ENCODE peak calls at places on chromosomes 1 and 21, in seven cellular contexts. One of them, this sample, is unnamed.

GRCh38 chr1:54768093-54768492 is 3.8 kb upstream of the PARS2 start:
- DNase-seq in prostate gland: no peak
- DNase-seq in uterus: no peak
- DNase-seq in IMR-90: peak
- DNase-seq in esophagus squamous epithelium: no peak
- DNase-seq in tibial nerve: no peak
- DNase-seq in breast epithelium: no peak
- DNase-seq in this sample: no peak

GRCh38 chr1:22903113-22903512 is 69.6 kb downstream of the LACTBL1 start:
- DNase-seq in prostate gland: no peak
- DNase-seq in uterus: no peak
- DNase-seq in IMR-90: peak
- DNase-seq in esophagus squamous epithelium: no peak
- DNase-seq in tibial nerve: no peak
- DNase-seq in breast epithelium: no peak
- DNase-seq in this sample: no peak

GRCh38 chr1:145992502-145992936 is 3.9 kb downstream of the TXNIP start:
- DNase-seq in prostate gland: no peak
- DNase-seq in uterus: peak
- DNase-seq in IMR-90: no peak
- DNase-seq in esophagus squamous epithelium: no peak
- DNase-seq in tibial nerve: no peak
- DNase-seq in breast epithelium: no peak
- DNase-seq in this sample: peak

GRCh38 chr1:202806845-202807366 is 1.3 kb downstream of the KDM5B start:
- DNase-seq in prostate gland: peak
- DNase-seq in uterus: peak
- DNase-seq in IMR-90: no peak
- DNase-seq in esophagus squamous epithelium: no peak
- DNase-seq in tibial nerve: no peak
- DNase-seq in breast epithelium: no peak
- DNase-seq in this sample: no peak

GRCh38 chr1:32101233-32101681 is 6.6 kb upstream of the KPNA6 start:
- DNase-seq in prostate gland: no peak
- DNase-seq in uterus: no peak
- DNase-seq in IMR-90: peak
- DNase-seq in esophagus squamous epithelium: no peak
- DNase-seq in tibial nerve: no peak
- DNase-seq in breast epithelium: no peak
- DNase-seq in this sample: no peak

GRCh38 chr1:5911871-5912271 is 80.4 kb downstream of the NPHP4 start:
- DNase-seq in prostate gland: no peak
- DNase-seq in uterus: no peak
- DNase-seq in IMR-90: no peak
- DNase-seq in esophagus squamous epithelium: no peak
- DNase-seq in tibial nerve: no peak
- DNase-seq in breast epithelium: no peak
- DNase-seq in this sample: peak

GRCh38 chr1:41313661-41314131 is 47.5 kb upstream of the FOXO6 start:
- DNase-seq in prostate gland: no peak
- DNase-seq in uterus: no peak
- DNase-seq in IMR-90: no peak
- DNase-seq in esophagus squamous epithelium: no peak
- DNase-seq in tibial nerve: no peak
- DNase-seq in breast epithelium: no peak
- DNase-seq in this sample: no peak

GRCh38 chr21:44433791-44434567 is 21.3 kb upstream of the LRRC3 start:
- DNase-seq in prostate gland: no peak
- DNase-seq in uterus: no peak
- DNase-seq in IMR-90: no peak
- DNase-seq in esophagus squamous epithelium: no peak
- DNase-seq in tibial nerve: no peak
- DNase-seq in breast epithelium: peak
- DNase-seq in this sample: peak

GRCh38 chr1:223704921-223705878 is 7.1 kb upstream of the CAPN2 start:
- DNase-seq in prostate gland: no peak
- DNase-seq in uterus: no peak
- DNase-seq in IMR-90: peak
- DNase-seq in esophagus squamous epithelium: no peak
- DNase-seq in tibial nerve: no peak
- DNase-seq in breast epithelium: no peak
- DNase-seq in this sample: no peak

GRCh38 chr1:16151200-16151708 is 4.6 kb downstream of the EPHA2 start:
- DNase-seq in prostate gland: no peak
- DNase-seq in uterus: no peak
- DNase-seq in IMR-90: peak
- DNase-seq in esophagus squamous epithelium: no peak
- DNase-seq in tibial nerve: no peak
- DNase-seq in breast epithelium: no peak
- DNase-seq in this sample: peak

GRCh38 chr1:231485029-231485784 is 43.3 kb upstream of the TSNAX start:
- DNase-seq in prostate gland: no peak
- DNase-seq in uterus: no peak
- DNase-seq in IMR-90: peak
- DNase-seq in esophagus squamous epithelium: no peak
- DNase-seq in tibial nerve: no peak
- DNase-seq in breast epithelium: no peak
- DNase-seq in this sample: no peak

GRCh38 chr21:42688841-42689371 is 35.5 kb downstream of the PDE9A start:
- DNase-seq in prostate gland: no peak
- DNase-seq in uterus: no peak
- DNase-seq in IMR-90: no peak
- DNase-seq in esophagus squamous epithelium: no peak
- DNase-seq in tibial nerve: no peak
- DNase-seq in breast epithelium: no peak
- DNase-seq in this sample: no peak

GRCh38 chr1:22645936-22646335 is 2.5 kb downstream of the C1QC start:
- DNase-seq in prostate gland: no peak
- DNase-seq in uterus: no peak
- DNase-seq in IMR-90: no peak
- DNase-seq in esophagus squamous epithelium: no peak
- DNase-seq in tibial nerve: no peak
- DNase-seq in breast epithelium: no peak
- DNase-seq in this sample: no peak

GRCh38 chr1:27528701-27529637 is 39.0 kb upstream of the WASF2 start:
- DNase-seq in prostate gland: peak
- DNase-seq in uterus: peak
- DNase-seq in IMR-90: peak
- DNase-seq in esophagus squamous epithelium: no peak
- DNase-seq in tibial nerve: peak
- DNase-seq in breast epithelium: no peak
- DNase-seq in this sample: peak

GRCh38 chr1:87329051-87329755 is 523 bp downstream of the LMO4 start:
- DNase-seq in prostate gland: peak
- DNase-seq in uterus: peak
- DNase-seq in IMR-90: peak
- DNase-seq in esophagus squamous epithelium: no peak
- DNase-seq in tibial nerve: no peak
- DNase-seq in breast epithelium: no peak
- DNase-seq in this sample: peak

GRCh38 chr1:9466780-9467755 is 72.2 kb upstream of the SLC25A33 start:
- DNase-seq in prostate gland: peak
- DNase-seq in uterus: peak
- DNase-seq in IMR-90: peak
- DNase-seq in esophagus squamous epithelium: no peak
- DNase-seq in tibial nerve: no peak
- DNase-seq in breast epithelium: peak
- DNase-seq in this sample: no peak

GRCh38 chr1:51072040-51072439 is 30.0 kb upstream of the C1orf185 start:
- DNase-seq in prostate gland: no peak
- DNase-seq in uterus: no peak
- DNase-seq in IMR-90: no peak
- DNase-seq in esophagus squamous epithelium: no peak
- DNase-seq in tibial nerve: no peak
- DNase-seq in breast epithelium: no peak
- DNase-seq in this sample: no peak

GRCh38 chr1:63129184-63129583 is 193.2 kb upstream of the FOXD3 start:
- DNase-seq in prostate gland: no peak
- DNase-seq in uterus: no peak
- DNase-seq in IMR-90: no peak
- DNase-seq in esophagus squamous epithelium: no peak
- DNase-seq in tibial nerve: no peak
- DNase-seq in breast epithelium: no peak
- DNase-seq in this sample: no peak

GRCh38 chr1:63135174-63135512 is 187.2 kb upstream of the FOXD3 start:
- DNase-seq in prostate gland: no peak
- DNase-seq in uterus: no peak
- DNase-seq in IMR-90: no peak
- DNase-seq in esophagus squamous epithelium: no peak
- DNase-seq in tibial nerve: no peak
- DNase-seq in breast epithelium: no peak
- DNase-seq in this sample: no peak

GRCh38 chr1:63135801-63136200 is 186.6 kb upstream of the FOXD3 start:
- DNase-seq in prostate gland: no peak
- DNase-seq in uterus: no peak
- DNase-seq in IMR-90: no peak
- DNase-seq in esophagus squamous epithelium: no peak
- DNase-seq in tibial nerve: no peak
- DNase-seq in breast epithelium: no peak
- DNase-seq in this sample: no peak

GRCh38 chr1:63134501-63135173 is 187.7 kb upstream of the FOXD3 start:
- DNase-seq in prostate gland: no peak
- DNase-seq in uterus: no peak
- DNase-seq in IMR-90: no peak
- DNase-seq in esophagus squamous epithelium: no peak
- DNase-seq in tibial nerve: no peak
- DNase-seq in breast epithelium: no peak
- DNase-seq in this sample: no peak
- H3K4me3 ChIP-seq in prostate gland: no peak
- H3K4me3 ChIP-seq in uterus: no peak
- H3K4me3 ChIP-seq in IMR-90: no peak
- H3K4me3 ChIP-seq in esophagus squamous epithelium: no peak
- H3K4me3 ChIP-seq in tibial nerve: no peak
- H3K4me3 ChIP-seq in breast epithelium: no peak
- H3K4me3 ChIP-seq in this sample: no peak

DNA sequence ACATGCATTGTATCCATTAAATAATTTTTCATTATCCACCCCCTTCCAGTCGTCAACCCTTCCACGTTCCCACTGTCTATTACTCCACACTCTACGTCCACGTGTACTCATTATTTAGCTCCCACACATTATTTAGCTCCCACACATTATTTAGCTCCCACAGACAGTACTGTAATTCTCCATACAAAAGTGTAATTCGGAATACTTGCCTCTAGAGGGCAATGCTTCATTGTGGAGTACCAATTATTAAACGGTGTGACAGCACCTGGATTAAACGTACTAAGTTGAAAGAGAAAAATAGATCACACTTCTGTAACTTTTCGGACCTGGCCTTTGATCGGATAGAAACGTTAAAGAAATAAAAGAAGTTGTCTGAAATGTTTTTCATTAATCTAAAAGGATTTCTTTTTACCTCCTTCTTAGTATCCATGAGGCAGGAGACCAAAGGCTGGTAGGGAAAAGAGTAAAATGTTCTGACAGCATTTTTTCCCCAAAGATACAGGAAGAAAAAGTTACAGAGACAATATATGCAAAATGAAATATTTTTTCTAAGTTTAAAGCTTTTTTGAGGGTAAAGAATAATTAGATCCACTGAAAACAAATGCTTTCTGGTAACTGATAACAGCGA is 99.2 kb downstream of the LHX8 start:
- DNase-seq in prostate gland: no peak
- DNase-seq in uterus: no peak
- DNase-seq in IMR-90: peak
- DNase-seq in esophagus squamous epithelium: no peak
- DNase-seq in tibial nerve: no peak
- DNase-seq in breast epithelium: no peak
- DNase-seq in this sample: no peak
- TF ChIP-seq CTCF in prostate gland: peak
- TF ChIP-seq CTCF in uterus: no peak
- TF ChIP-seq CTCF in IMR-90: peak
- TF ChIP-seq CTCF in esophagus squamous epithelium: peak
- TF ChIP-seq CTCF in tibial nerve: peak
- TF ChIP-seq CTCF in breast epithelium: no peak
- TF ChIP-seq CTCF in this sample: no peak

GRCh38 chr1:111600886-111601386 is 18.7 kb upstream of the RAP1A start:
- DNase-seq in prostate gland: no peak
- DNase-seq in uterus: no peak
- DNase-seq in IMR-90: peak
- DNase-seq in esophagus squamous epithelium: no peak
- DNase-seq in tibial nerve: no peak
- DNase-seq in breast epithelium: no peak
- DNase-seq in this sample: no peak
- TF ChIP-seq POLR2A in prostate gland: no peak
- TF ChIP-seq POLR2A in uterus: no peak
- TF ChIP-seq POLR2A in IMR-90: no peak
- TF ChIP-seq POLR2A in esophagus squamous epithelium: no peak
- TF ChIP-seq POLR2A in tibial nerve: no peak
- TF ChIP-seq POLR2A in breast epithelium: no peak
- TF ChIP-seq POLR2A in this sample: no peak

GRCh38 chr1:212301570-212301969 is 16.4 kb downstream of the PPP2R5A start:
- DNase-seq in prostate gland: no peak
- DNase-seq in uterus: no peak
- DNase-seq in IMR-90: no peak
- DNase-seq in esophagus squamous epithelium: no peak
- DNase-seq in tibial nerve: no peak
- DNase-seq in breast epithelium: no peak
- DNase-seq in this sample: no peak

GRCh38 chr1:212302745-212303383 is 17.7 kb downstream of the PPP2R5A start:
- DNase-seq in prostate gland: no peak
- DNase-seq in uterus: no peak
- DNase-seq in IMR-90: peak
- DNase-seq in esophagus squamous epithelium: no peak
- DNase-seq in tibial nerve: no peak
- DNase-seq in breast epithelium: no peak
- DNase-seq in this sample: no peak

GRCh38 chr1:212310383-212310782 is 25.2 kb downstream of the PPP2R5A start:
- DNase-seq in prostate gland: no peak
- DNase-seq in uterus: no peak
- DNase-seq in IMR-90: no peak
- DNase-seq in esophagus squamous epithelium: no peak
- DNase-seq in tibial nerve: no peak
- DNase-seq in breast epithelium: no peak
- DNase-seq in this sample: no peak

GRCh38 chr1:212309967-212310366 is 24.8 kb downstream of the PPP2R5A start:
- DNase-seq in prostate gland: no peak
- DNase-seq in uterus: no peak
- DNase-seq in IMR-90: no peak
- DNase-seq in esophagus squamous epithelium: no peak
- DNase-seq in tibial nerve: no peak
- DNase-seq in breast epithelium: no peak
- DNase-seq in this sample: no peak

DNA sequence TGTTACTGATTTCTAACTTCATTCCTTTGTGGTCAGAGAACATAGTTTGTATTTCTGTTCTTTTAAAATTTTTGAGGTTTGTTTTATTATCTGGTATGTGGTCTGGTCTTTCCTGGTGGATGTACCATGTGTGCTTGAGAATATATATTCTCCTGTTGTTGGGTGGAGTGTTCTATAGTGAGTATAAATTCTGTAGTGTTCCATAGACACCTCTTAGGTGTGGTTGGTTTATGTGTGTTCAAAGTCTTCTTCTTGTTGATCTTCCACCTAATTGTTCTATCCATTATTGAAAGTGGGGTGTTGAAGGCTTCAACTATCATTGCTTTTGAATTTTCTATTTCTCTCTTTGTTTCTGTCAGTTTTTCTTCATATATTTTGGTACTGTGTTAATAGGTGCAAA is 20.1 kb downstream of the PPP2R5A start:
- DNase-seq in prostate gland: no peak
- DNase-seq in uterus: no peak
- DNase-seq in IMR-90: no peak
- DNase-seq in esophagus squamous epithelium: no peak
- DNase-seq in tibial nerve: no peak
- DNase-seq in breast epithelium: no peak
- DNase-seq in this sample: no peak
- H3K4me3 ChIP-seq in prostate gland: no peak
- H3K4me3 ChIP-seq in uterus: no peak
- H3K4me3 ChIP-seq in IMR-90: no peak
- H3K4me3 ChIP-seq in esophagus squamous epithelium: no peak
- H3K4me3 ChIP-seq in tibial nerve: no peak
- H3K4me3 ChIP-seq in breast epithelium: no peak
- H3K4me3 ChIP-seq in this sample: no peak

GRCh38 chr1:2194898-2195673 is 514 bp upstream of the FAAP20 start:
- DNase-seq in prostate gland: peak
- DNase-seq in uterus: peak
- DNase-seq in IMR-90: peak
- DNase-seq in esophagus squamous epithelium: peak
- DNase-seq in tibial nerve: peak
- DNase-seq in breast epithelium: peak
- DNase-seq in this sample: peak
- TF ChIP-seq CTCF in prostate gland: peak
- TF ChIP-seq CTCF in uterus: peak
- TF ChIP-seq CTCF in IMR-90: peak
- TF ChIP-seq CTCF in esophagus squamous epithelium: peak
- TF ChIP-seq CTCF in tibial nerve: peak
- TF ChIP-seq CTCF in breast epithelium: peak
- TF ChIP-seq CTCF in this sample: no peak

This sample was measured in lower leg skin.